ENCODE peak calls at places on chromosome 19, in five cellular contexts. One of them, this sample, is unnamed.

GRCh38 chr19:48673436-48674100 is 751 bp upstream of the NTN5 start:
- DNase-seq in CD4-positive, CD25-positive, alpha-beta regulatory T cell: no peak
- DNase-seq in Karpas-422: no peak
- DNase-seq in IMR-90: no peak
- DNase-seq in CD8-positive, alpha-beta T cell: no peak
- DNase-seq in this sample: no peak

GRCh38 chr19:21566073-21566472 is 60.7 kb downstream of the ZNF429 start:
- DNase-seq in CD4-positive, CD25-positive, alpha-beta regulatory T cell: no peak
- DNase-seq in Karpas-422: no peak
- DNase-seq in IMR-90: no peak
- DNase-seq in CD8-positive, alpha-beta T cell: peak
- DNase-seq in this sample: no peak

GRCh38 chr19:2970201-2970838 is 7.0 kb upstream of the TLE6 start:
- DNase-seq in CD4-positive, CD25-positive, alpha-beta regulatory T cell: no peak
- DNase-seq in Karpas-422: no peak
- DNase-seq in IMR-90: no peak
- DNase-seq in CD8-positive, alpha-beta T cell: no peak
- DNase-seq in this sample: no peak

GRCh38 chr19:40659116-40659515 is 31.3 kb downstream of the NUMBL start:
- DNase-seq in CD4-positive, CD25-positive, alpha-beta regulatory T cell: no peak
- DNase-seq in Karpas-422: no peak
- DNase-seq in IMR-90: no peak
- DNase-seq in CD8-positive, alpha-beta T cell: no peak
- DNase-seq in this sample: no peak

GRCh38 chr19:8663920-8664670 is 33.7 kb downstream of the NFILZ start:
- DNase-seq in CD4-positive, CD25-positive, alpha-beta regulatory T cell: peak
- DNase-seq in Karpas-422: no peak
- DNase-seq in IMR-90: no peak
- DNase-seq in CD8-positive, alpha-beta T cell: peak
- DNase-seq in this sample: no peak

GRCh38 chr19:49210108-49210900 is 52.7 kb downstream of the TRPM4 start:
- DNase-seq in CD4-positive, CD25-positive, alpha-beta regulatory T cell: no peak
- DNase-seq in Karpas-422: peak
- DNase-seq in IMR-90: no peak
- DNase-seq in CD8-positive, alpha-beta T cell: peak
- DNase-seq in this sample: peak

GRCh38 chr19:45865269-45865948 is 1.3 kb downstream of the FOXA3 start:
- DNase-seq in CD4-positive, CD25-positive, alpha-beta regulatory T cell: no peak
- DNase-seq in Karpas-422: no peak
- DNase-seq in IMR-90: no peak
- DNase-seq in CD8-positive, alpha-beta T cell: no peak
- DNase-seq in this sample: no peak

GRCh38 chr19:39145180-39145953 is 19.8 kb downstream of the PAK4 start:
- DNase-seq in CD4-positive, CD25-positive, alpha-beta regulatory T cell: no peak
- DNase-seq in Karpas-422: no peak
- DNase-seq in IMR-90: no peak
- DNase-seq in CD8-positive, alpha-beta T cell: peak
- DNase-seq in this sample: no peak

GRCh38 chr19:14072535-14073231 is at the start of gene MISP3:
- DNase-seq in CD4-positive, CD25-positive, alpha-beta regulatory T cell: no peak
- DNase-seq in Karpas-422: peak
- DNase-seq in IMR-90: no peak
- DNase-seq in CD8-positive, alpha-beta T cell: no peak
- DNase-seq in this sample: peak

GRCh38 chr19:4059931-4060620 is 6.6 kb downstream of the ZBTB7A start:
- DNase-seq in CD4-positive, CD25-positive, alpha-beta regulatory T cell: no peak
- DNase-seq in Karpas-422: peak
- DNase-seq in IMR-90: no peak
- DNase-seq in CD8-positive, alpha-beta T cell: peak
- DNase-seq in this sample: no peak

GRCh38 chr19:2922987-2923386 is 21.8 kb downstream of the ZNF77 start:
- DNase-seq in CD4-positive, CD25-positive, alpha-beta regulatory T cell: no peak
- DNase-seq in Karpas-422: no peak
- DNase-seq in IMR-90: peak
- DNase-seq in CD8-positive, alpha-beta T cell: no peak
- DNase-seq in this sample: no peak

GRCh38 chr19:33391631-33392249 is 18.2 kb downstream of the CEBPG start:
- DNase-seq in CD4-positive, CD25-positive, alpha-beta regulatory T cell: no peak
- DNase-seq in Karpas-422: no peak
- DNase-seq in IMR-90: no peak
- DNase-seq in CD8-positive, alpha-beta T cell: no peak
- DNase-seq in this sample: no peak

GRCh38 chr19:49875801-49876421 is 1.2 kb downstream of the AKT1S1 start:
- DNase-seq in CD4-positive, CD25-positive, alpha-beta regulatory T cell: no peak
- DNase-seq in Karpas-422: peak
- DNase-seq in IMR-90: peak
- DNase-seq in CD8-positive, alpha-beta T cell: peak
- DNase-seq in this sample: peak

GRCh38 chr19:9485140-9485539 is 13.3 kb downstream of the ZNF560 start:
- DNase-seq in CD4-positive, CD25-positive, alpha-beta regulatory T cell: no peak
- DNase-seq in Karpas-422: peak
- DNase-seq in IMR-90: no peak
- DNase-seq in CD8-positive, alpha-beta T cell: no peak
- DNase-seq in this sample: no peak

GRCh38 chr19:58563823-58564222 is 5.4 kb upstream of the UBE2M start:
- DNase-seq in CD4-positive, CD25-positive, alpha-beta regulatory T cell: no peak
- DNase-seq in Karpas-422: no peak
- DNase-seq in IMR-90: no peak
- DNase-seq in CD8-positive, alpha-beta T cell: no peak
- DNase-seq in this sample: no peak

GRCh38 chr19:33698576-33699435 is 77.1 kb downstream of the CHST8 start:
- DNase-seq in CD4-positive, CD25-positive, alpha-beta regulatory T cell: no peak
- DNase-seq in Karpas-422: no peak
- DNase-seq in IMR-90: no peak
- DNase-seq in CD8-positive, alpha-beta T cell: no peak
- DNase-seq in this sample: no peak

GRCh38 chr19:29622191-29623070 is 16.3 kb downstream of the POP4 start:
- DNase-seq in CD4-positive, CD25-positive, alpha-beta regulatory T cell: peak
- DNase-seq in Karpas-422: no peak
- DNase-seq in IMR-90: no peak
- DNase-seq in CD8-positive, alpha-beta T cell: peak
- DNase-seq in this sample: no peak

GRCh38 chr19:48480151-48480475 is 10.9 kb downstream of the CYTH2 start:
- DNase-seq in CD4-positive, CD25-positive, alpha-beta regulatory T cell: no peak
- DNase-seq in Karpas-422: no peak
- DNase-seq in IMR-90: no peak
- DNase-seq in CD8-positive, alpha-beta T cell: peak
- DNase-seq in this sample: no peak

GRCh38 chr19:28425431-28425931 is 787.5 kb downstream of the UQCRFS1 start:
- DNase-seq in CD4-positive, CD25-positive, alpha-beta regulatory T cell: no peak
- DNase-seq in Karpas-422: no peak
- DNase-seq in IMR-90: no peak
- DNase-seq in CD8-positive, alpha-beta T cell: no peak
- DNase-seq in this sample: no peak

GRCh38 chr19:3065675-3066357 is 3.5 kb upstream of the TLE5 start:
- DNase-seq in CD4-positive, CD25-positive, alpha-beta regulatory T cell: no peak
- DNase-seq in Karpas-422: peak
- DNase-seq in IMR-90: no peak
- DNase-seq in CD8-positive, alpha-beta T cell: no peak
- DNase-seq in this sample: peak

GRCh38 chr19:9039728-9040127 is 29.5 kb upstream of the MUC16 start:
- DNase-seq in CD4-positive, CD25-positive, alpha-beta regulatory T cell: no peak
- DNase-seq in Karpas-422: no peak
- DNase-seq in IMR-90: no peak
- DNase-seq in CD8-positive, alpha-beta T cell: no peak
- DNase-seq in this sample: no peak

GRCh38 chr19:17554968-17555479 is 425 bp upstream of the COLGALT1 start:
- DNase-seq in CD4-positive, CD25-positive, alpha-beta regulatory T cell: no peak
- DNase-seq in Karpas-422: no peak
- DNase-seq in IMR-90: no peak
- DNase-seq in CD8-positive, alpha-beta T cell: no peak
- DNase-seq in this sample: no peak
- H3K27ac ChIP-seq in CD4-positive, CD25-positive, alpha-beta regulatory T cell: peak
- H3K27ac ChIP-seq in Karpas-422: no peak
- H3K27ac ChIP-seq in IMR-90: peak
- H3K27ac ChIP-seq in CD8-positive, alpha-beta T cell: no peak
- H3K27ac ChIP-seq in this sample: no peak

GRCh38 chr19:35268546-35269424 is at the start of gene USF2:
- DNase-seq in CD4-positive, CD25-positive, alpha-beta regulatory T cell: peak
- DNase-seq in Karpas-422: peak
- DNase-seq in IMR-90: peak
- DNase-seq in CD8-positive, alpha-beta T cell: peak
- DNase-seq in this sample: peak

GRCh38 chr19:35269425-35270117 is 809 bp downstream of the USF2 start:
- DNase-seq in CD4-positive, CD25-positive, alpha-beta regulatory T cell: peak
- DNase-seq in Karpas-422: peak
- DNase-seq in IMR-90: peak
- DNase-seq in CD8-positive, alpha-beta T cell: peak
- DNase-seq in this sample: peak

GRCh38 chr19:35272122-35272715 is 3.5 kb downstream of the USF2 start:
- DNase-seq in CD4-positive, CD25-positive, alpha-beta regulatory T cell: no peak
- DNase-seq in Karpas-422: no peak
- DNase-seq in IMR-90: no peak
- DNase-seq in CD8-positive, alpha-beta T cell: no peak
- DNase-seq in this sample: no peak

GRCh38 chr19:35271546-35271945 is 2.8 kb downstream of the USF2 start:
- DNase-seq in CD4-positive, CD25-positive, alpha-beta regulatory T cell: no peak
- DNase-seq in Karpas-422: no peak
- DNase-seq in IMR-90: no peak
- DNase-seq in CD8-positive, alpha-beta T cell: no peak
- DNase-seq in this sample: no peak

GRCh38 chr19:35270381-35270811 is 1.6 kb downstream of the USF2 start:
- DNase-seq in CD4-positive, CD25-positive, alpha-beta regulatory T cell: no peak
- DNase-seq in Karpas-422: no peak
- DNase-seq in IMR-90: no peak
- DNase-seq in CD8-positive, alpha-beta T cell: no peak
- DNase-seq in this sample: no peak
- H3K27ac ChIP-seq in CD4-positive, CD25-positive, alpha-beta regulatory T cell: no peak
- H3K27ac ChIP-seq in Karpas-422: no peak
- H3K27ac ChIP-seq in IMR-90: no peak
- H3K27ac ChIP-seq in CD8-positive, alpha-beta T cell: no peak
- H3K27ac ChIP-seq in this sample: no peak

DNA sequence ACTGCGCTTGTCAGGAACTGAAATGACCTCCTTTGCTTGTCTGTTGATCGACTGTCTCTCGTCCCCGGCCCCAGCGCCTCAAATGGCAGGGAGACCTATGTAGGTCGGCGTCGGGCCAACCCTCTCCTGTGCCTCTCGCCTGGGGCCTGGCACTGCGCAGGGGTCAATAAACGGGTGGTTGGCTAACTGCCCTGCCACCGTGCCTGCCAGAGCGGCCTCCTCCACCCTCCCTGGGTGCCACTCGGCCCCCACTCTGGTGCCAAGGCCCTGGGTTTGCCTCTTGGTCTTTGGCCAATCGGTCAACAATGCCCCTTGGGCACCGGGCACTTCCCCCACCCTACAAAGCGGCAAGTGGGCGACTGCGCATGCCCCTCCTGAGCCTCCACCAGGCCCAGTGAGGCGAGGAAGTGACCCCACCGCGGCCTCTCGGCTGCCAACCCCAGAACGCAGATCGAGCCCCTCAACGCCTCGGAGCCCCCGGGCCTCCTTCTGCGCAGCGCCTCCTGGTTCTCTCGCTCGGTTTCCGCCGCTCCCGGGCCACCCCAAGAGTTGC is 1.1 kb downstream of the KEAP1 start:
- DNase-seq in CD4-positive, CD25-positive, alpha-beta regulatory T cell: no peak
- DNase-seq in Karpas-422: peak
- DNase-seq in IMR-90: peak
- DNase-seq in CD8-positive, alpha-beta T cell: peak
- DNase-seq in this sample: peak
- H3K27ac ChIP-seq in CD4-positive, CD25-positive, alpha-beta regulatory T cell: peak
- H3K27ac ChIP-seq in Karpas-422: peak
- H3K27ac ChIP-seq in IMR-90: peak
- H3K27ac ChIP-seq in CD8-positive, alpha-beta T cell: peak
- H3K27ac ChIP-seq in this sample: peak

GRCh38 chr19:47036233-47036651 is 12.2 kb downstream of the TMEM160 start:
- DNase-seq in CD4-positive, CD25-positive, alpha-beta regulatory T cell: no peak
- DNase-seq in Karpas-422: peak
- DNase-seq in IMR-90: no peak
- DNase-seq in CD8-positive, alpha-beta T cell: no peak
- DNase-seq in this sample: peak
- H3K27ac ChIP-seq in CD4-positive, CD25-positive, alpha-beta regulatory T cell: no peak
- H3K27ac ChIP-seq in Karpas-422: peak
- H3K27ac ChIP-seq in IMR-90: no peak
- H3K27ac ChIP-seq in CD8-positive, alpha-beta T cell: peak
- H3K27ac ChIP-seq in this sample: peak

GRCh38 chr19:50932690-50933083 is 20.2 kb downstream of the KLK5 start:
- DNase-seq in CD4-positive, CD25-positive, alpha-beta regulatory T cell: no peak
- DNase-seq in Karpas-422: no peak
- DNase-seq in IMR-90: no peak
- DNase-seq in CD8-positive, alpha-beta T cell: no peak
- DNase-seq in this sample: no peak
- H3K27ac ChIP-seq in CD4-positive, CD25-positive, alpha-beta regulatory T cell: no peak
- H3K27ac ChIP-seq in Karpas-422: no peak
- H3K27ac ChIP-seq in IMR-90: no peak
- H3K27ac ChIP-seq in CD8-positive, alpha-beta T cell: no peak
- H3K27ac ChIP-seq in this sample: no peak

GRCh38 chr19:42351079-42351735 is 25.8 kb downstream of the MEGF8 start:
- DNase-seq in CD4-positive, CD25-positive, alpha-beta regulatory T cell: no peak
- DNase-seq in Karpas-422: no peak
- DNase-seq in IMR-90: no peak
- DNase-seq in CD8-positive, alpha-beta T cell: no peak
- DNase-seq in this sample: no peak
- H3K27ac ChIP-seq in CD4-positive, CD25-positive, alpha-beta regulatory T cell: no peak
- H3K27ac ChIP-seq in Karpas-422: no peak
- H3K27ac ChIP-seq in IMR-90: no peak
- H3K27ac ChIP-seq in CD8-positive, alpha-beta T cell: no peak
- H3K27ac ChIP-seq in this sample: no peak

DNA sequence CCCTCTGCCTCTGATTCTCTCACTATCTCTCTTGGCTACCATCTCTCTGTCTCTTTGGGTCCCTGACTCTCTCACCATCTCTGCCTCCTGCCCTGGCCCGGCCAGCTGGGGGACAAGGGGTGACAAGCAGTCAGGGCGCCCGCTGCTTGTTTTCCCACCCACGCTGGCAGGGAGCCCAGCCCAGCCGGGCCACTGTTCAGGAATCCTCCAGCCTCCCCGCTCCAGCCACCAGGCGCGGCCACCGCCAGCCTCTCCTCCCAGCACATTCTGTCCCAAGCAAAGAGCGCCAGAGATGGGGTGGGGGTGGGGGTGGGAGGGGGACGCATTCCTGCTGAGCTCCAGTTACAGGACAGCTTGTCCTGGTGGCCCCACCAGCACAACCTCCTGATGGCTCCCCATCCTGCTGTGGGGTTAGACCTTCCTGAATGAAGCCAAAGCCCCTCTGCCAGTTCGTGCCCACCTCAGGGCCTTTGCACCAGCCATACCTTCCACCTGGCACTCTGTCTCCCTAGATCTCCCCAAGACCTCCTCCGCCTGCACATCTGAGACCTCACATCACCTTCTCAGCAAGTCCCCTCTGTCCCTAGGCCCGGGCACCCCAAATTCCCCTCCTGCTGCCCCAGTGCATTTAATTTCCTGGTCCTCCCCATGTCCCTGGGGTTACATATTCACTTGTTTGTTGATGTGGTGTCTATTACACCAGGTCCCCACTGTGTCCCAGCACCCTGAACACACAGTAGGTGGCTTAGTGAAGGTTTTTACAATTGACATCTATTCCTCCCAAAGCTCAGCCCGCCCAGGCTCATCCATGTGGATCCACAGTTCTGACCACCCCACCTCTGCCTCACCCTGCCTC is 12.5 kb downstream of the ARRDC2 start:
- DNase-seq in CD4-positive, CD25-positive, alpha-beta regulatory T cell: no peak
- DNase-seq in Karpas-422: no peak
- DNase-seq in IMR-90: peak
- DNase-seq in CD8-positive, alpha-beta T cell: no peak
- DNase-seq in this sample: no peak
- H3K27ac ChIP-seq in CD4-positive, CD25-positive, alpha-beta regulatory T cell: peak
- H3K27ac ChIP-seq in Karpas-422: no peak
- H3K27ac ChIP-seq in IMR-90: no peak
- H3K27ac ChIP-seq in CD8-positive, alpha-beta T cell: peak
- H3K27ac ChIP-seq in this sample: no peak